ENCODE peak calls at places on chromosomes 16 and 17, in four cellular contexts. G is left ventricle myocardium inferior, T is IMR-90, C is aorta. S is an unnamed sample.

GRCh38 chr17:5773942-5774341 is 189.6 kb upstream of the NLRP1 start:
- DNase-seq in G (no peak), T (no peak), C (no peak), S (no peak)

GRCh38 chr16:55508271-55508921 is 476 bp upstream of the LPCAT2 start:
- DNase-seq in G (no peak), T (no peak), C (no peak), S (no peak)

GRCh38 chr16:31371619-31372484 is 16.9 kb downstream of the ITGAX start:
- DNase-seq in G (no peak), T (no peak), C (no peak), S (no peak)

GRCh38 chr16:65122724-65122973 is 786 bp upstream of the CDH11 start:
- DNase-seq in G (no peak), T (no peak), C (no peak), S (no peak)

GRCh38 chr16:11302977-11303376 is 21.8 kb upstream of the PRM1 start:
- DNase-seq in G (no peak), T (no peak), C (no peak), S (no peak)

GRCh38 chr17:30332057-30332542 is 1.8 kb downstream of the TMIGD1 start:
- DNase-seq in G (no peak), T (peak; percentile 92), C (no peak), S (no peak)

GRCh38 chr17:32739722-32740121 is 137.2 kb downstream of the MYO1D start:
- DNase-seq in G (no peak), T (no peak), C (no peak), S (no peak)

GRCh38 chr17:2253768-2254406 is 49.7 kb downstream of the SMG6 start:
- DNase-seq in G (no peak), T (no peak), C (no peak), S (no peak)

GRCh38 chr16:72722552-72722951 is 325.4 kb downstream of the ZFHX3 start:
- DNase-seq in G (no peak), T (no peak), C (no peak), S (no peak)

GRCh38 chr16:81500833-81501521 is 56.4 kb downstream of the CMIP start:
- DNase-seq in G (no peak), T (peak; percentile 81), C (no peak), S (no peak)

GRCh38 chr16:30413116-30413806 is 5.9 kb downstream of the ZNF771 start:
- DNase-seq in G (no peak), T (no peak), C (no peak), S (no peak)

GRCh38 chr17:70804161-70804560 is 634.8 kb downstream of the KCNJ2 start:
- DNase-seq in G (no peak), T (peak; percentile 61), C (no peak), S (no peak)

GRCh38 chr17:83053021-83053778 is 26.2 kb upstream of the METRNL start:
- DNase-seq in G (peak; percentile 15), T (peak; percentile 30), C (peak; percentile 54), S (peak; percentile 70)

GRCh38 chr17:77346765-77347164 is 206.0 kb downstream of the SEC14L1 start:
- DNase-seq in G (no peak), T (no peak), C (no peak), S (peak; percentile 4)

GRCh38 chr16:13915033-13915635 is 4.8 kb upstream of the ERCC4 start:
- DNase-seq in G (no peak), T (no peak), C (no peak), S (no peak)

GRCh38 chr17:50348522-50349240 is 2.8 kb downstream of the XYLT2 start:
- DNase-seq in G (no peak), T (peak; percentile 53), C (no peak), S (peak; percentile 63)

GRCh38 chr17:50686494-50687199 is 21.1 kb downstream of the ANKRD40 start:
- DNase-seq in G (no peak), T (peak; percentile 61), C (peak; percentile 92), S (peak; percentile 95)

GRCh38 chr16:81095653-81095952 is 592 bp downstream of the GCSH start:
- DNase-seq in G (no peak), T (no peak), C (no peak), S (no peak)

GRCh38 chr17:51419476-51419875 is 159.1 kb downstream of the UTP18 start:
- DNase-seq in G (no peak), T (no peak), C (no peak), S (no peak)

GRCh38 chr16:8872967-8873865 is 4.4 kb upstream of the CARHSP1 start:
- DNase-seq in G (no peak), T (no peak), C (no peak), S (no peak)

GRCh38 chr16:72493681-72494415 is 321.9 kb upstream of the PMFBP1 start:
- DNase-seq in G (no peak), T (peak; percentile 65), C (no peak), S (no peak)

GRCh38 chr17:64327201-64327930 is 63.3 kb downstream of the PECAM1 start:
- DNase-seq in G (peak; percentile 77), T (no peak), C (no peak), S (no peak)

GRCh38 chr17:76932402-76933333 is 64.5 kb downstream of the MGAT5B start:
- DNase-seq in G (no peak), T (no peak), C (no peak), S (no peak)

GRCh38 chr17:57281887-57282653 is 25.7 kb downstream of the MSI2 start:
- DNase-seq in G (no peak), T (no peak), C (no peak), S (no peak)

GRCh38 chr16:65717006-65717720 is 595.3 kb upstream of the CDH11 start:
- DNase-seq in G (no peak), T (no peak), C (no peak), S (no peak)

GRCh38 chr16:64452446-64452845 is 669.4 kb downstream of the CDH11 start:
- DNase-seq in G (no peak), T (no peak), C (no peak), S (no peak)

DNA sequence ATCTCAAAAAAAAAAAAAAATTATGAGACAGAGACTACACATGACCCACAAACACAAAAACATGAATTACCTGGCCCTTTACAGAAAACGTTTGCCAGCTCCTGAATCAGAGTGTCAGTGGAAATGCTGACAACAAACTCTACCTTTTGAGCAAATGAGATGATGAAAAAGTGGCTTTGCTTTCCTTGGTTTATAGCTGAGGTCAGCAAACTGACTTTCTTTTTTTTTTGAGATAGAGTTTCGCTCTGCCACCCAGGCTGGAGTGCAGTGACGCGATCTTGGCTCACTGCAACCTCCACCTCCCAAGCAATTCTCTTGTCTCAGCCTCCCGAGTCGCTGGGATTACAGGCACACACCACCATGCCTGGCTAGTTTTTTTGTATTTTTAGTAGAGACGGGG is 46.3 kb downstream of the ZCCHC14 start:
- DNase-seq in G (no peak), T (no peak), C (no peak), S (no peak)
- H3K4me1 ChIP-seq in G (no peaks in the 10 kb centered on the region), T (peaks cover 23% of the 10 kb centered on the region), C (peaks cover 6% of the 10 kb centered on the region), S (no peaks in the 10 kb centered on the region)

GRCh38 chr17:75854881-75855309 is 240 bp downstream of the WBP2 start:
- DNase-seq in G (peak; percentile 58), T (no peak), C (no peak), S (no peak)
- H3K4me1 ChIP-seq in G (peaks cover 76% of the 10 kb centered on the region), T (peaks cover 11% of the 10 kb centered on the region), C (no peaks in the 10 kb centered on the region), S (peaks cover 34% of the 10 kb centered on the region)

GRCh38 chr17:48240122-48240521 is 132.6 kb downstream of the SNX11 start:
- DNase-seq in G (no peak), T (no peak), C (no peak), S (no peak)
- H3K4me1 ChIP-seq in G (peaks cover 50% of the 10 kb centered on the region), T (peaks cover 9% of the 10 kb centered on the region), C (no peaks in the 10 kb centered on the region), S (peaks cover 13% of the 10 kb centered on the region)

DNA sequence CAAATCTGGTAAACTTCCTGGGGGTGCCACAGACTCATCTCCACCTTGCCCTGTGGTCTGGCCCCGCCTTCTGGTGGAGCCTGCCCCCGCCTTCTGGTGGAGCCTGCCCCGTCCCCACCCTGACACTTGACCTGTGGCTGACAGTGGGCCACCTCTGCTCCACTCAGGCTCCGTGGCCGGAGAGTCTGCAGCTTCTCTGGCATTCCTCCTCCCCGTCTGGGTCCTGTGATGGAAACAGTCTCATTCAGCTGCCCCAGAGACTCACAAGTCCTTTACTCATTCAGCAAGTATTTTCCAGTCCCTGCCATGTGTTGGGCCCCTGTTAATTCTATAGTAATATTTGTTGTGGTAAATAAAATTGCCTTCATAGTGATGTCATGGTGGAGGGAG is 21.0 kb upstream of the G6PC1 start:
- DNase-seq in G (no peak), T (peak; percentile 48), C (no peak), S (no peak)
- H3K4me1 ChIP-seq in G (no peaks in the 10 kb centered on the region), T (peaks cover 2% of the 10 kb centered on the region), C (no peaks in the 10 kb centered on the region), S (no peaks in the 10 kb centered on the region)

GRCh38 chr16:57787519-57787905 is 14.8 kb downstream of the KIFC3 start:
- DNase-seq in G (no peak), T (no peak), C (no peak), S (no peak)

GRCh38 chr16:57785924-57786323 is 16.4 kb downstream of the KIFC3 start:
- DNase-seq in G (no peak), T (no peak), C (no peak), S (no peak)

GRCh38 chr16:57786632-57787518 is 15.4 kb downstream of the KIFC3 start:
- DNase-seq in G (peak; percentile 79), T (peak; percentile 52), C (no peak), S (peak; percentile 90)

GRCh38 chr16:57788951-57789350 is 13.3 kb downstream of the KIFC3 start:
- DNase-seq in G (no peak), T (no peak), C (no peak), S (no peak)

GRCh38 chr16:57788252-57788841 is 13.9 kb downstream of the KIFC3 start:
- DNase-seq in G (no peak), T (no peak), C (no peak), S (peak; percentile 62)
- H3K4me1 ChIP-seq in G (peaks cover 70% of the 10 kb centered on the region), T (peaks cover 8% of the 10 kb centered on the region), C (no peaks in the 10 kb centered on the region), S (peaks cover 15% of the 10 kb centered on the region)

GRCh38 chr16:67804853-67805542 is 1.4 kb downstream of the RANBP10 start:
- DNase-seq in G (no peak), T (peak; percentile 34), C (no peak), S (no peak)
- H3K4me1 ChIP-seq in G (peaks cover 47% of the 10 kb centered on the region), T (peaks cover 6% of the 10 kb centered on the region), C (no peaks in the 10 kb centered on the region), S (peaks cover 28% of the 10 kb centered on the region)

GRCh38 chr17:29124135-29124930 is 55.9 kb downstream of the MYO18A start:
- DNase-seq in G (no peak), T (peak; percentile 82), C (peak; percentile 41), S (no peak)

GRCh38 chr17:29127840-29128239 is 52.4 kb downstream of the MYO18A start:
- DNase-seq in G (no peak), T (no peak), C (peak; percentile 38), S (no peak)

GRCh38 chr17:29125651-29126050 is 54.5 kb downstream of the MYO18A start:
- DNase-seq in G (no peak), T (no peak), C (peak; percentile 34), S (no peak)

GRCh38 chr17:29124931-29125270 is 55.3 kb downstream of the MYO18A start:
- DNase-seq in G (peak; percentile 58), T (no peak), C (peak; percentile 52), S (no peak)

GRCh38 chr17:29126268-29126923 is 53.8 kb downstream of the MYO18A start:
- DNase-seq in G (no peak), T (no peak), C (peak; percentile 51), S (no peak)
- H3K4me1 ChIP-seq in G (peaks cover 76% of the 10 kb centered on the region), T (peaks cover 4% of the 10 kb centered on the region), C (no peaks in the 10 kb centered on the region), S (no peaks in the 10 kb centered on the region)